ENCODE peak calls at places on chromosomes 12 and 14, in eight cellular contexts. Z is activated CD8-positive, alpha-beta memory T cell treated with anti-CD3 and anti-CD28 coated beads for 24 hours; L is left ventricle myocardium inferior; M is iPS-NIHi11; R is fibroblast of the conjunctiva; N is prostate gland; S is breast epithelium; E is IMR-90. P is an unnamed sample.
A peak's percentile ranks its signal among the peaks of the same experiment; 100 is the strongest.

GRCh38 chr12:6563448-6564050 is 4.5 kb downstream of the NOP2 start:
- DNase-seq in N (no peak), M (peak; percentile 72), S (no peak), Z (peak; percentile 86), L (no peak), E (peak; percentile 40), R (peak; percentile 24), P (peak; percentile 58)

GRCh38 chr14:52792097-52792415 is 649 bp upstream of the GNPNAT1 start:
- DNase-seq in E (no peak), N (no peak), S (no peak), M (no peak), L (no peak), Z (no peak), R (no peak), P (no peak)

GRCh38 chr14:61034416-61035100 is 53.5 kb downstream of the SLC38A6 start:
- DNase-seq in L (no peak), R (no peak), S (no peak), M (no peak), Z (no peak), N (peak; percentile 6), E (no peak), P (no peak)

GRCh38 chr14:20460458-20461229 is 590 bp downstream of the PIP4P1 start:
- DNase-seq in S (peak; percentile 34), E (no peak), M (peak; percentile 38), R (no peak), N (peak; percentile 32), Z (no peak), L (no peak), P (no peak)

GRCh38 chr14:70392676-70393075 is 24.2 kb downstream of the SYNJ2BP start:
- DNase-seq in E (no peak), R (no peak), Z (no peak), N (no peak), M (no peak), L (no peak), S (no peak), P (no peak)

GRCh38 chr14:66066991-66067788 is 419.0 kb upstream of the CCDC196 start:
- DNase-seq in N (no peak), M (no peak), S (no peak), R (peak; percentile 30), L (no peak), E (no peak), Z (no peak), P (no peak)

GRCh38 chr12:54684636-54685630 is 36.8 kb upstream of the DCD start:
- DNase-seq in L (no peak), S (peak; percentile 82), M (no peak), E (no peak), N (peak; percentile 47), Z (no peak), R (no peak), P (no peak)

GRCh38 chr12:10363922-10364838 is 25.7 kb downstream of the KLRK1 start:
- DNase-seq in N (peak; percentile 50), Z (peak; percentile 81), M (no peak), S (no peak), R (no peak), L (peak; percentile 26), E (peak; percentile 41), P (no peak)

GRCh38 chr12:124847675-124848074 is 16.0 kb downstream of the SCARB1 start:
- DNase-seq in Z (no peak), N (peak; percentile 53), E (peak; percentile 50), S (peak; percentile 73), L (no peak), R (no peak), M (no peak), P (no peak)

GRCh38 chr14:99899578-99900178 is 106.5 kb downstream of the EML1 start:
- DNase-seq in E (peak; percentile 47), L (no peak), S (no peak), R (no peak), N (no peak), Z (no peak), M (no peak), P (no peak)

GRCh38 chr14:77314043-77314442 is 6.6 kb downstream of the POMT2 start:
- DNase-seq in E (peak; percentile 89), Z (no peak), S (peak; percentile 47), R (peak; percentile 60), N (peak; percentile 55), M (no peak), L (no peak), P (no peak)

GRCh38 chr12:87870061-87870460 is 159.1 kb downstream of the C12orf50 start:
- DNase-seq in M (no peak), S (no peak), E (peak; percentile 51), N (no peak), L (no peak), Z (no peak), R (no peak), P (no peak)

GRCh38 chr14:101082436-101083384 is 179.2 kb upstream of the RTL1 start:
- DNase-seq in L (no peak), S (peak; percentile 7), E (no peak), N (no peak), M (no peak), Z (peak; percentile 43), R (no peak), P (no peak)

GRCh38 chr12:106861984-106862894 is 87.8 kb downstream of the RIC8B start:
- DNase-seq in E (peak; percentile 90), N (no peak), L (no peak), R (peak; percentile 70), M (no peak), S (no peak), Z (no peak), P (no peak)

GRCh38 chr12:22539055-22539454 is 5.3 kb downstream of the C2CD5 start:
- DNase-seq in S (no peak), Z (no peak), E (no peak), M (no peak), N (no peak), L (no peak), R (no peak), P (no peak)

GRCh38 chr14:80587096-80587724 is 354.3 kb downstream of the CEP128 start:
- DNase-seq in E (peak; percentile 48), L (no peak), M (no peak), S (no peak), N (no peak), Z (no peak), R (peak; percentile 34), P (no peak)

GRCh38 chr14:101022916-101023435 is 119.5 kb upstream of the RTL1 start:
- DNase-seq in R (no peak), M (no peak), E (no peak), N (no peak), S (no peak), L (no peak), Z (no peak), P (peak; percentile 16)

GRCh38 chr14:68762944-68763831 is 29.7 kb downstream of the ZFP36L1 start:
- DNase-seq in E (peak; percentile 76), Z (no peak), N (no peak), R (no peak), S (peak; percentile 67), M (peak; percentile 86), L (peak; percentile 81), P (no peak)

GRCh38 chr12:57740656-57741412 is 2.3 kb upstream of the AGAP2 start:
- DNase-seq in R (no peak), E (no peak), N (no peak), M (no peak), Z (peak; percentile 83), L (no peak), S (no peak), P (no peak)

GRCh38 chr12:122459211-122459610 is 36.7 kb upstream of the CLIP1 start:
- DNase-seq in L (no peak), M (no peak), Z (no peak), R (no peak), N (no peak), S (no peak), E (no peak), P (no peak)

GRCh38 chr12:107079172-107080011 is 14.0 kb downstream of the CRY1 start:
- DNase-seq in N (no peak), Z (no peak), L (no peak), R (no peak), E (peak; percentile 61), M (no peak), S (no peak), P (no peak)